ENCODE peak calls at places on chromosomes 13 and 19, in eight cellular contexts. H, K, R, N, V, J, F and L are unnamed samples. For H3K4me1, the result is how much of the 10 kb centered on the place peaks cover.

GRCh38 chr19:11496391-11497163 is 9.1 kb downstream of the ZNF653 start:
- DNase-seq in H (peak), K (peak), R (peak), N (peak), V (peak), J (peak), F (peak), L (peak)

GRCh38 chr13:111493468-111493867 is 173.0 kb downstream of the TEX29 start:
- DNase-seq in H (no peak), K (no peak), R (no peak), N (no peak), V (no peak), J (no peak), F (no peak), L (no peak)

GRCh38 chr19:18232540-18233223 is 6.4 kb upstream of the PDE4C start:
- DNase-seq in H (no peak), K (no peak), R (no peak), N (no peak), V (peak), J (no peak), F (no peak), L (no peak)

GRCh38 chr13:94162289-94162688 is 317.2 kb downstream of the DCT start:
- DNase-seq in H (no peak), K (no peak), R (no peak), N (no peak), V (no peak), J (no peak), F (no peak), L (no peak)

GRCh38 chr19:40305403-40305802 is 20.3 kb upstream of the AKT2 start:
- DNase-seq in H (peak), K (peak), R (no peak), N (peak), V (peak), J (peak), F (peak), L (peak)

GRCh38 chr13:50357136-50357535 is 341.9 kb downstream of the KCNRG start:
- DNase-seq in H (no peak), K (no peak), R (no peak), N (no peak), V (no peak), J (no peak), F (no peak), L (no peak)

GRCh38 chr19:38587562-38587961 is 30.2 kb downstream of the MAP4K1 start:
- DNase-seq in H (no peak), K (no peak), R (no peak), N (no peak), V (no peak), J (no peak), F (no peak), L (no peak)

GRCh38 chr13:73687087-73687486 is 447.1 kb downstream of the KLF12 start:
- DNase-seq in H (no peak), K (no peak), R (no peak), N (no peak), V (no peak), J (no peak), F (no peak), L (no peak)

GRCh38 chr19:39444598-39445257 is 654 bp upstream of the SUPT5H start:
- DNase-seq in H (no peak), K (no peak), R (no peak), N (no peak), V (peak), J (no peak), F (no peak), L (no peak)

GRCh38 chr13:112781287-112781686 is 91.4 kb downstream of the ATP11A start:
- DNase-seq in H (no peak), K (no peak), R (no peak), N (no peak), V (no peak), J (no peak), F (no peak), L (no peak)

DNA sequence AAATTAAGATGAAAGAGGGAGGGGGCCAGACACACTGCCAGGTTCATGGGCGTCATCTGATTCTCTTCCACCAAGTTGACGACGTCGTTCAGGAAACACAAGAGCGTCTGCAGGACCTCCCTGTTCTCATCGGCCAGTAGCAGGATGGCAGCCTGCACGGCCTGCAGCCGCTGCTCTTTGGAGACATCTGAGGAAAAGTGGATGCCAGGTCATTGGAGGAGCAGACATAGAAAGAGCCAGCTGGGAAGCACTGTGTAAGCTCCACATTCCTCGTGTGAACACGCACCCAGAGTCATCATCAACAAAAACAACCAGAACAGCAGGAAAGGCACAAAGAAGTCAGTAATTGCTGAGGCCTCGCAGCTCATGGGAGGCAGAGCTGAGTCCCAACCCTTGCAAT is 96.5 kb downstream of the KL start:
- DNase-seq in H (no peak), K (no peak), R (no peak), N (no peak), V (no peak), J (no peak), F (no peak), L (no peak)
- H3K4me1 ChIP-seq in H (under half), K (under half), R (under half), N (under half), V (under half), J (under half), F (half or more), L (under half)

GRCh38 chr13:100523994-100524393 is 64.6 kb downstream of the GGACT start:
- DNase-seq in H (no peak), K (no peak), R (no peak), N (no peak), V (no peak), J (no peak), F (no peak), L (no peak)
- H3K4me3 ChIP-seq in H (no peak), K (no peak), R (no peak), N (no peak), V (no peak), J (no peak), F (no peak), L (no peak)

DNA sequence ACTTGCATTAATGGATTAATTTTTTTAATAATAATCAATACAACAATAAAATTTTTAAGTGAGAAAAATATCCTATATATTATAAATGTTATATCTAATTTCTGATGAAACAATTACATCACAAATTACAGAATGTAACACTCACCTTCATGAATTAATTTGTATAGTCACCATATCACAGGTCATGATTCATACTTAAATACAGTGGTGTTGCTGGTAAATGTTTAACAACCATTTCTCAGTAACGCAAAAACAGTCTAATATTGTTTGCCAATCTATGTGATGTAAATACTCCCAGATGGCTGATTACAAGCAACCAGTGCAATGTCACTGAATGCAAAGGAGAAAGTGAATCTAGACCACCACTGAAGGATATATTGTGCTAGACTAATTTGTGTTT is 97.5 kb downstream of the DIAPH3 start:
- DNase-seq in H (no peak), K (no peak), R (no peak), N (no peak), V (no peak), J (no peak), F (no peak), L (no peak)
- TF ChIP-seq CTCF in H (no peak), K (no peak), R (no peak), N (no peak), V (no peak), J (no peak), F (no peak), L (no peak)

GRCh38 chr13:90246005-90246404 is 1101.5 kb upstream of the MIR17HG start:
- DNase-seq in H (no peak), K (no peak), R (no peak), N (no peak), V (no peak), J (no peak), F (no peak), L (no peak)
- H3K4me1 ChIP-seq in H (under half), K (under half), R (under half), N (under half), V (under half), J (under half), F (under half), L (under half)